ENCODE peak calls at places on chromosomes 4 and X, in nine cellular contexts. H is fibroblast of lung, C is HFF-Myc, Q is stomach, D is fibroblast of pulmonary artery, L is upper lobe of right lung, F is AG10803, K is esophagus squamous epithelium, Z is OCI-LY7. O is an unnamed sample.
A peak's percentile ranks its signal among the peaks of the same experiment; 100 is the strongest.

GRCh38 chrX:1860936-1861670 is 246.2 kb downstream of the ASMT start:
- DNase-seq in H (no peak), C (no peak), Q (no peak), D (no peak), L (no peak), F (no peak), K (no peak), Z (no peak), O (no peak)

GRCh38 chr4:128232719-128233118 is 54.9 kb downstream of the PGRMC2 start:
- DNase-seq in H (no peak), C (no peak), Q (no peak), D (no peak), L (no peak), F (no peak), K (no peak), Z (no peak), O (no peak)

GRCh38 chr4:85681194-85681803 is 206.3 kb downstream of the ARHGAP24 start:
- DNase-seq in H (peak; percentile 98), C (peak; percentile 86), Q (no peak), D (peak; percentile 95), L (no peak), F (peak; percentile 99), K (no peak), Z (peak; percentile 66), O (peak; percentile 98)

GRCh38 chr4:188171551-188171950 is 32.3 kb downstream of the TRIML1 start:
- DNase-seq in H (no peak), C (no peak), Q (no peak), D (no peak), L (no peak), F (no peak), K (no peak), Z (no peak), O (no peak)

GRCh38 chr4:69617083-69617694 is 22.3 kb downstream of the UGT2A2 start:
- DNase-seq in H (peak; percentile 51), C (no peak), Q (no peak), D (peak; percentile 55), L (no peak), F (peak; percentile 1), K (no peak), Z (peak; percentile 7), O (no peak)

GRCh38 chr4:103032575-103032974 is 13.1 kb upstream of the SLC9B1 start:
- DNase-seq in H (peak; percentile 13), C (no peak), Q (no peak), D (peak; percentile 59), L (no peak), F (peak; percentile 17), K (no peak), Z (peak; percentile 58), O (no peak)

GRCh38 chr4:155548173-155548572 is 118.5 kb upstream of the GUCY1A1 start:
- DNase-seq in H (peak; percentile 25), C (peak; percentile 76), Q (no peak), D (no peak), L (no peak), F (peak; percentile 90), K (no peak), Z (no peak), O (no peak)

GRCh38 chrX:78746496-78746895 is 1.0 kb upstream of the LPAR4 start:
- DNase-seq in H (no peak), C (no peak), Q (no peak), D (no peak), L (no peak), F (no peak), K (no peak), Z (no peak), O (no peak)

GRCh38 chrX:153459976-153460375 is 10.4 kb downstream of the HAUS7 start:
- DNase-seq in H (peak; percentile 86), C (no peak), Q (no peak), D (peak; percentile 55), L (no peak), F (peak; percentile 73), K (no peak), Z (no peak), O (no peak)

GRCh38 chrX:123859409-123859827 is 435 bp upstream of the XIAP start:
- DNase-seq in H (no peak), C (no peak), Q (peak; percentile 76), D (no peak), L (no peak), F (no peak), K (no peak), Z (peak; percentile 76), O (no peak)

GRCh38 chr4:55351824-55352223 is 5.8 kb downstream of the SRD5A3 start:
- DNase-seq in H (no peak), C (no peak), Q (no peak), D (no peak), L (no peak), F (peak; percentile 19), K (no peak), Z (no peak), O (no peak)

GRCh38 chr4:127598656-127599055 is 34.1 kb upstream of the INTU start:
- DNase-seq in H (no peak), C (no peak), Q (no peak), D (no peak), L (no peak), F (no peak), K (no peak), Z (no peak), O (no peak)

GRCh38 chrX:57044226-57044625 is 48.9 kb upstream of the SPIN3 start:
- DNase-seq in H (no peak), C (no peak), Q (no peak), D (no peak), L (no peak), F (no peak), K (no peak), Z (no peak), O (no peak)

GRCh38 chr4:138007572-138007971 is 234.6 kb downstream of the SLC7A11 start:
- DNase-seq in H (peak; percentile 8), C (no peak), Q (no peak), D (peak; percentile 15), L (no peak), F (peak; percentile 26), K (no peak), Z (no peak), O (no peak)
- TF ChIP-seq CTCF in H (peak; percentile 44), C (peak; percentile 16), Q (no peak), D (peak; percentile 42), L (no peak), F (peak; percentile 39), K (no peak), Z (peak; percentile 53), O (peak; percentile 33)

GRCh38 chrX:33132569-33132968 is 78.8 kb downstream of the DMD start:
- DNase-seq in H (no peak), C (no peak), Q (no peak), D (no peak), L (no peak), F (no peak), K (no peak), Z (no peak), O (no peak)
- H3K4me3 ChIP-seq in H (no peak overlapping the region), C (no peak overlapping the region), Q (no peak overlapping the region), D (no peak overlapping the region), L (no peak overlapping the region), F (no peak overlapping the region), K (no peak overlapping the region), Z (no peak overlapping the region), O (no peak overlapping the region)

DNA sequence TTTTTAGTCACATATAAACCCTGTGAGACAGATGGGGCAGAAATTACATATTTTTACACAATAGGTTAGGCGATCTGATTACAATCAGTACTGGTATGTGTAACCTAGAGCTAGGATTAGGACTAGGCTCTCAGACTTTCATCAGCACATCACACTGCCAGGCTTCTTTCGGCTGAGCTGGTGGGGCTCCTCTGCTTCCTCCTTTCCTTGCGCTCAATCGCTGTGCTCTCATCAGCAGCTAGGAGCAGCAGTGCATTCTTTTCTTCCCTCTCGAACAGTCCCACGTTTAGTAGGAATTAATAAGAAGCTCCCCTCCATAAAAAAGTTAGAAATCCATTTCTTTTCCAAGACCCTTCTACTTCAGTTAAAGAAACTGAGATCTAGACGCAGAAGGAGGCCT is 350.4 kb downstream of the SPRY1 start:
- DNase-seq in H (no peak), C (no peak), Q (no peak), D (peak; percentile 53), L (no peak), F (no peak), K (no peak), Z (no peak), O (no peak)
- TF ChIP-seq CTCF in H (no peak), C (peak; percentile 5), Q (no peak), D (peak; percentile 25), L (peak; percentile 8), F (no peak), K (no peak), Z (peak; percentile 11), O (peak; percentile 4)

GRCh38 chr4:184793735-184794355 is 31.9 kb downstream of the ACSL1 start:
- DNase-seq in H (no peak), C (no peak), Q (no peak), D (no peak), L (no peak), F (no peak), K (no peak), Z (no peak), O (no peak)

GRCh38 chr4:184792334-184792733 is 33.4 kb downstream of the ACSL1 start:
- DNase-seq in H (peak; percentile 50), C (no peak), Q (no peak), D (no peak), L (no peak), F (no peak), K (no peak), Z (no peak), O (no peak)

GRCh38 chr4:184795214-184795844 is 30.4 kb downstream of the ACSL1 start:
- DNase-seq in H (no peak), C (no peak), Q (no peak), D (no peak), L (no peak), F (no peak), K (no peak), Z (no peak), O (no peak)

GRCh38 chr4:184794470-184794869 is 31.3 kb downstream of the ACSL1 start:
- DNase-seq in H (no peak), C (no peak), Q (no peak), D (no peak), L (no peak), F (no peak), K (no peak), Z (no peak), O (no peak)

DNA sequence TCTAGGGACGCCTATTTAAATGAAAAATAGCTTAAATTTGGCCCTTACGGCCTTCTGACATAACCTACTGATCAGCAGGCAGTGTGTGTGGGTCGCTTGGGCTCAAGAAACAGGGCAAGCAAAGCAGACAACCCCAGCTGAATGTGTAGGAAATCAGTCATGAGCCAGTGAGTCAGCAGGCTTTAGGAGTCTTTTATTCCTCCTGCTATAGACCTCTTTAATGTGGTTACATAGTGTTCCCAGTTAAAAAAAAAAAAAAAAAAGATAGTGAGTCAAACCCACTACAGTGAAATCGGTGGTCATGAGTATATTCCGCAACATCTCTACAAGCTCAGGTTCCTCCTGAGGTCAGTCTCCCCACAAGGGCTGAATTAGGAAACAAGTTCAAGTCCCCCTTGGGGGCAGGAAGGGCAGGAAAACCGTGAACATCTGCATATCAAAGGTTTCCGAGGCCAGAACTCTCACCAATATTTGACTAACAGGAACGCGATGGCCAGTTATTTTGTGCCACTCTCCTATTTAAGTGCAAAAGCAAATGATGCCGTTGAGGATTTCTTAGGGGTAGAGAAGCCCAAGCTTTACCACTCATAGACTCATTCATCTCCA is 32.7 kb downstream of the ACSL1 start:
- DNase-seq in H (peak; percentile 97), C (peak; percentile 74), Q (no peak), D (peak; percentile 94), L (no peak), F (peak; percentile 89), K (no peak), Z (no peak), O (peak; percentile 84)
- H3K4me3 ChIP-seq in H (no peak overlapping the region), C (no peak overlapping the region), Q (no peak overlapping the region), D (no peak overlapping the region), L (no peak overlapping the region), F (no peak overlapping the region), K (no peak overlapping the region), Z (no peak overlapping the region), O (no peak overlapping the region)

GRCh38 chr4:145276044-145276443 is 95.7 kb upstream of the OTUD4 start:
- DNase-seq in H (no peak), C (no peak), Q (no peak), D (no peak), L (no peak), F (no peak), K (no peak), Z (no peak), O (no peak)
- TF ChIP-seq CTCF in H (no peak), C (no peak), Q (no peak), D (no peak), L (no peak), F (no peak), K (no peak), Z (no peak), O (no peak)